ENCODE peak calls at places on chromosomes 7 and 10, in ten cellular contexts. Z, G, H, F, A, V, I, K, P and B are unnamed samples.

GRCh38 chr10:120580651-120581259 is 123.7 kb downstream of the PLPP4 start:
- DNase-seq in Z (no peak), G (no peak), H (no peak), F (no peak), A (no peak), V (no peak), I (no peak), K (no peak), P (no peak), B (no peak)

GRCh38 chr10:51656467-51656866 is 42.9 kb downstream of the CSTF2T start:
- DNase-seq in Z (no peak), G (no peak), H (no peak), F (no peak), A (no peak), V (no peak), I (no peak), K (no peak), P (no peak), B (no peak)

GRCh38 chr10:68633816-68634466 is 73.8 kb downstream of the TET1 start:
- DNase-seq in Z (no peak), G (no peak), H (no peak), F (no peak), A (no peak), V (no peak), I (no peak), K (no peak), P (no peak), B (no peak)

GRCh38 chr10:98400482-98400881 is 14.5 kb downstream of the PYROXD2 start:
- DNase-seq in Z (no peak), G (no peak), H (no peak), F (no peak), A (no peak), V (no peak), I (no peak), K (no peak), P (no peak), B (no peak)

GRCh38 chr7:81333536-81333935 is 414.7 kb upstream of the SEMA3C start:
- DNase-seq in Z (no peak), G (no peak), H (no peak), F (no peak), A (no peak), V (no peak), I (no peak), K (no peak), P (no peak), B (no peak)

GRCh38 chr7:25854608-25855497 is 297.1 kb upstream of the NFE2L3 start:
- DNase-seq in Z (no peak), G (peak; percentile 63), H (peak; percentile 99), F (no peak), A (no peak), V (no peak), I (peak; percentile 85), K (peak; percentile 82), P (peak; percentile 94), B (peak; percentile 71)

GRCh38 chr7:127895814-127896280 is 135.4 kb downstream of the LRRC4 start:
- DNase-seq in Z (no peak), G (no peak), H (no peak), F (no peak), A (no peak), V (no peak), I (no peak), K (peak; percentile 16), P (no peak), B (no peak)

GRCh38 chr10:119288574-119289001 is 81.2 kb downstream of the GRK5 start:
- DNase-seq in Z (no peak), G (no peak), H (no peak), F (peak; percentile 47), A (no peak), V (no peak), I (no peak), K (no peak), P (no peak), B (no peak)

GRCh38 chr10:1741450-1741849 is 4.1 kb upstream of the ADARB2 start:
- DNase-seq in Z (no peak), G (no peak), H (no peak), F (no peak), A (no peak), V (no peak), I (no peak), K (no peak), P (no peak), B (no peak)

GRCh38 chr10:76115131-76115470 is 683.7 kb downstream of the LRMDA start:
- DNase-seq in Z (no peak), G (no peak), H (no peak), F (no peak), A (no peak), V (no peak), I (no peak), K (no peak), P (no peak), B (no peak)

GRCh38 chr10:63208981-63209380 is 75.9 kb downstream of the NRBF2 start:
- DNase-seq in Z (no peak), G (no peak), H (no peak), F (no peak), A (no peak), V (no peak), I (no peak), K (peak; percentile 61), P (peak; percentile 42), B (no peak)

GRCh38 chr10:34343764-34344163 is 471.3 kb downstream of the PARD3 start:
- DNase-seq in Z (no peak), G (no peak), H (no peak), F (no peak), A (no peak), V (no peak), I (no peak), K (peak; percentile 37), P (no peak), B (no peak)

GRCh38 chr10:117175901-117176534 is 21.3 kb upstream of the KCNK18 start:
- DNase-seq in Z (peak; percentile 60), G (peak; percentile 85), H (peak; percentile 20), F (peak; percentile 61), A (peak; percentile 75), V (peak; percentile 29), I (peak; percentile 28), K (peak; percentile 81), P (peak; percentile 34), B (peak; percentile 80)

GRCh38 chr7:139648941-139649425 is 125.5 kb downstream of the CLEC2L start:
- DNase-seq in Z (no peak), G (no peak), H (peak; percentile 38), F (peak; percentile 55), A (no peak), V (peak; percentile 64), I (peak; percentile 58), K (no peak), P (no peak), B (no peak)

GRCh38 chr7:124201768-124202349 is 169.0 kb upstream of the TMEM229A start:
- DNase-seq in Z (no peak), G (no peak), H (no peak), F (no peak), A (no peak), V (no peak), I (no peak), K (no peak), P (peak; percentile 28), B (no peak)

GRCh38 chr7:80907141-80907601 is 11.7 kb downstream of the SEMA3C start:
- DNase-seq in Z (no peak), G (no peak), H (no peak), F (no peak), A (no peak), V (no peak), I (no peak), K (no peak), P (no peak), B (no peak)

GRCh38 chr10:89663144-89663543 is 18.1 kb upstream of the PANK1 start:
- DNase-seq in Z (no peak), G (no peak), H (no peak), F (no peak), A (no peak), V (no peak), I (no peak), K (no peak), P (no peak), B (no peak)

GRCh38 chr7:151598045-151598444 is 78.3 kb upstream of the RHEB start:
- DNase-seq in Z (no peak), G (no peak), H (no peak), F (no peak), A (no peak), V (no peak), I (no peak), K (peak; percentile 91), P (peak; percentile 97), B (no peak)

GRCh38 chr7:84125654-84126053 is 68.9 kb downstream of the SEMA3A start:
- DNase-seq in Z (no peak), G (no peak), H (no peak), F (no peak), A (no peak), V (no peak), I (no peak), K (no peak), P (no peak), B (no peak)

GRCh38 chr7:81929386-81929785 is 159.5 kb upstream of the HGF start:
- DNase-seq in Z (no peak), G (no peak), H (no peak), F (no peak), A (no peak), V (no peak), I (no peak), K (peak; percentile 10), P (no peak), B (no peak)